ENCODE peak calls at places on chromosomes 12 and 14, in six cellular contexts. N is GM20000; R is activated T-cell treated with anti-CD3 and anti-CD28 coated beads, Interleukin-2, amount 50 U/mL, for 72 hours; Q is hypothalamus; X is H9; C is occipital lobe. E is an unnamed sample.

GRCh38 chr12:31804185-31804504 is 75.3 kb upstream of the AMN1 start:
- DNase-seq in N (peak; percentile 68), R (no peak), Q (no peak), X (no peak), C (no peak), E (no peak)

GRCh38 chr14:22648506-22648905 is 4.4 kb upstream of the OR6J1 start:
- DNase-seq in N (no peak), R (no peak), Q (no peak), X (no peak), C (no peak), E (no peak)

GRCh38 chr12:27785882-27786570 is 6.0 kb upstream of the MANSC4 start:
- DNase-seq in N (no peak), R (peak; percentile 13), Q (no peak), X (no peak), C (no peak), E (no peak)

GRCh38 chr12:42094277-42094676 is 50.4 kb downstream of the GXYLT1 start:
- DNase-seq in N (no peak), R (peak; percentile 21), Q (no peak), X (peak; percentile 47), C (no peak), E (no peak)

GRCh38 chr12:63098851-63099250 is 52.1 kb downstream of the AVPR1A start:
- DNase-seq in N (no peak), R (no peak), Q (no peak), X (no peak), C (no peak), E (peak; percentile 26)

GRCh38 chr12:29733060-29733459 is 50.7 kb downstream of the TMTC1 start:
- DNase-seq in N (no peak), R (peak; percentile 3), Q (no peak), X (no peak), C (no peak), E (no peak)

GRCh38 chr14:21940887-21941855 is 267.6 kb upstream of the OR4E1 start:
- DNase-seq in N (no peak), R (peak; percentile 39), Q (no peak), X (peak; percentile 38), C (no peak), E (peak; percentile 17)

GRCh38 chr14:71720978-71721624 is 211.1 kb upstream of the RGS6 start:
- DNase-seq in N (peak; percentile 18), R (peak; percentile 23), Q (no peak), X (peak; percentile 73), C (no peak), E (peak; percentile 9)

GRCh38 chr12:22740656-22741350 is 115.8 kb downstream of the ETNK1 start:
- DNase-seq in N (no peak), R (no peak), Q (no peak), X (no peak), C (no peak), E (no peak)

GRCh38 chr12:24480766-24481449 is 468.0 kb downstream of the BCAT1 start:
- DNase-seq in N (no peak), R (no peak), Q (no peak), X (no peak), C (no peak), E (no peak)

GRCh38 chr12:69898236-69898635 is 73.2 kb downstream of the MYRFL start:
- DNase-seq in N (no peak), R (no peak), Q (no peak), X (no peak), C (no peak), E (peak; percentile 10)

GRCh38 chr12:30796891-30797371 is 42.2 kb upstream of the CAPRIN2 start:
- DNase-seq in N (no peak), R (no peak), Q (no peak), X (peak; percentile 66), C (no peak), E (no peak)

GRCh38 chr12:30902001-30902400 is 24.5 kb upstream of the TSPAN11 start:
- DNase-seq in N (no peak), R (no peak), Q (no peak), X (no peak), C (no peak), E (no peak)

GRCh38 chr14:70080081-70080480 is 108.7 kb downstream of the SLC8A3 start:
- DNase-seq in N (no peak), R (no peak), Q (no peak), X (no peak), C (no peak), E (no peak)

GRCh38 chr12:116677202-116677651 is 60.6 kb downstream of the SPRING1 start:
- DNase-seq in N (peak; percentile 48), R (no peak), Q (no peak), X (no peak), C (no peak), E (peak; percentile 23)

GRCh38 chr14:76901171-76902055 is 75.2 kb downstream of the LRRC74A start:
- DNase-seq in N (no peak), R (no peak), Q (no peak), X (no peak), C (no peak), E (no peak)

GRCh38 chr14:95188372-95188771 is 31.0 kb upstream of the DICER1 start:
- DNase-seq in N (no peak), R (no peak), Q (no peak), X (no peak), C (no peak), E (no peak)

GRCh38 chr12:64171715-64172114 is 50.4 kb downstream of the KICS2 start:
- DNase-seq in N (no peak), R (no peak), Q (no peak), X (no peak), C (no peak), E (no peak)

GRCh38 chr14:50037240-50037639 is 79.1 kb downstream of the VCPKMT start:
- DNase-seq in N (no peak), R (no peak), Q (no peak), X (no peak), C (no peak), E (no peak)

GRCh38 chr12:48903363-48903981 is 21.8 kb downstream of the FKBP11 start:
- DNase-seq in N (no peak), R (no peak), Q (no peak), X (no peak), C (no peak), E (no peak)

GRCh38 chr14:62557416-62557815 is 487.8 kb downstream of the KCNH5 start:
- DNase-seq in N (no peak), R (no peak), Q (no peak), X (peak; percentile 20), C (no peak), E (no peak)

GRCh38 chr12:39831587-39832315 is 212.1 kb upstream of the ABCD2 start:
- DNase-seq in N (no peak), R (no peak), Q (no peak), X (no peak), C (no peak), E (no peak)

GRCh38 chr12:119459481-119459880 is 125.0 kb downstream of the CCDC60 start:
- DNase-seq in N (no peak), R (no peak), Q (no peak), X (no peak), C (no peak), E (no peak)

E was measured in RPMI8226.